ENCODE peak calls at places on chromosomes 2 and 18, in six cellular contexts. Y, E, C, U, N and V are unnamed samples.

GRCh38 chr18:63302647-63303405 is 16.7 kb downstream of the BCL2 start:
- DNase-seq in Y (no peak), E (no peak), C (no peak), U (no peak), N (no peak), V (no peak)

GRCh38 chr2:15836942-15837610 is 103.3 kb upstream of the MYCN start:
- DNase-seq in Y (no peak), E (no peak), C (no peak), U (no peak), N (no peak), V (no peak)

GRCh38 chr2:238430781-238431180 is 4.1 kb downstream of the ASB1 start:
- DNase-seq in Y (no peak), E (no peak), C (no peak), U (no peak), N (no peak), V (no peak)

GRCh38 chr18:66931010-66931409 is 327.1 kb upstream of the CDH19 start:
- DNase-seq in Y (no peak), E (no peak), C (no peak), U (no peak), N (no peak), V (no peak)

GRCh38 chr2:173104156-173104555 is 28.5 kb downstream of the MAP3K20 start:
- DNase-seq in Y (no peak), E (no peak), C (no peak), U (no peak), N (no peak), V (no peak)

GRCh38 chr2:201775326-201775725 is 5.4 kb downstream of the ALS2 start:
- DNase-seq in Y (no peak), E (no peak), C (no peak), U (no peak), N (no peak), V (no peak)

GRCh38 chr2:37085731-37086147 is 1.4 kb downstream of the GPATCH11 start:
- DNase-seq in Y (no peak), E (no peak), C (no peak), U (no peak), N (peak), V (no peak)

GRCh38 chr2:65292461-65293127 is 65.0 kb downstream of the ACTR2 start:
- DNase-seq in Y (no peak), E (no peak), C (no peak), U (no peak), N (no peak), V (no peak)

GRCh38 chr2:226655871-226656270 is 143.7 kb downstream of the IRS1 start:
- DNase-seq in Y (no peak), E (no peak), C (no peak), U (no peak), N (no peak), V (no peak)

GRCh38 chr2:61335226-61335625 is 135.7 kb downstream of the USP34 start:
- DNase-seq in Y (no peak), E (no peak), C (no peak), U (no peak), N (no peak), V (no peak)

GRCh38 chr2:1047485-1047884 is 96.8 kb downstream of the SNTG2 start:
- DNase-seq in Y (no peak), E (no peak), C (no peak), U (no peak), N (peak), V (peak)

GRCh38 chr2:121582272-121582671 is 51.6 kb downstream of the RNU4ATAC start:
- DNase-seq in Y (no peak), E (no peak), C (no peak), U (no peak), N (no peak), V (no peak)

GRCh38 chr2:201709747-201710146 is 11.3 kb upstream of the MPP4 start:
- DNase-seq in Y (no peak), E (no peak), C (no peak), U (no peak), N (no peak), V (no peak)

GRCh38 chr2:10668402-10669012 is 21.3 kb downstream of the NOL10 start:
- DNase-seq in Y (no peak), E (no peak), C (peak), U (peak), N (peak), V (peak)

GRCh38 chr18:48345596-48345995 is 63.6 kb downstream of the ZBTB7C start:
- DNase-seq in Y (no peak), E (no peak), C (no peak), U (no peak), N (peak), V (no peak)